ENCODE peak calls at places on chromosomes 7 and 10, in six cellular contexts. C is GM23338, F is transverse colon, J is stomach, R is prostate gland, A is K562. W is an unnamed sample. For H3K4me1, the result is how much of the 10 kb centered on the place peaks cover.

GRCh38 chr10:114304566-114305421 is 65.7 kb downstream of the VWA2 start:
- DNase-seq in C (peak), R (peak), F (peak), J (peak), A (peak), W (peak)

GRCh38 chr7:47266131-47266706 is 315.7 kb downstream of the TNS3 start:
- DNase-seq in A (peak), R (peak), F (peak), J (peak), C (peak), W (peak)

GRCh38 chr7:13291010-13291409 is 603.6 kb downstream of the ARL4A start:
- DNase-seq in R (no peak), C (no peak), J (no peak), A (no peak), F (no peak), W (no peak)

GRCh38 chr7:106059556-106059955 is 52.6 kb downstream of the SYPL1 start:
- DNase-seq in C (no peak), A (no peak), R (no peak), F (no peak), J (peak), W (no peak)

GRCh38 chr7:42956062-42956461 is 23.9 kb downstream of the MRPL32 start:
- DNase-seq in F (no peak), R (no peak), J (no peak), C (no peak), A (no peak), W (no peak)

GRCh38 chr7:45026984-45027773 is 27.2 kb downstream of the CCM2 start:
- DNase-seq in F (no peak), J (no peak), R (no peak), C (no peak), A (no peak), W (no peak)

GRCh38 chr7:13990319-13990983 is 985 bp upstream of the ETV1 start:
- DNase-seq in C (peak), R (peak), A (no peak), J (peak), F (peak), W (peak)

GRCh38 chr7:94451276-94451675 is 56.6 kb downstream of the COL1A2 start:
- DNase-seq in J (no peak), C (no peak), R (no peak), A (no peak), F (no peak), W (no peak)

GRCh38 chr7:139092090-139092796 is 17.3 kb downstream of the ZC3HAV1 start:
- DNase-seq in F (no peak), C (no peak), A (peak), J (no peak), R (no peak), W (no peak)

GRCh38 chr7:50552139-50552538 is 13.1 kb downstream of the DDC start:
- DNase-seq in R (no peak), F (no peak), C (no peak), J (no peak), A (no peak), W (no peak)

GRCh38 chr10:99775850-99776249 is 6.6 kb upstream of the ABCC2 start:
- DNase-seq in C (no peak), F (no peak), J (no peak), R (no peak), A (no peak), W (no peak)

GRCh38 chr7:82443801-82444219 is 233 bp upstream of the CACNA2D1 start:
- DNase-seq in A (no peak), F (peak), C (peak), J (peak), R (peak), W (peak)

GRCh38 chr10:12843296-12843945 is 158.1 kb downstream of the CCDC3 start:
- DNase-seq in A (no peak), R (no peak), J (no peak), F (no peak), C (no peak), W (no peak)

GRCh38 chr10:12842310-12842709 is 159.2 kb downstream of the CCDC3 start:
- DNase-seq in C (no peak), F (no peak), A (no peak), J (no peak), R (no peak), W (no peak)

GRCh38 chr10:12846718-12847117 is 154.8 kb downstream of the CCDC3 start:
- DNase-seq in J (no peak), F (no peak), R (no peak), A (no peak), C (no peak), W (no peak)

GRCh38 chr10:12847361-12847975 is 154.0 kb downstream of the CCDC3 start:
- DNase-seq in F (no peak), C (peak), R (no peak), A (peak), J (no peak), W (no peak)

DNA sequence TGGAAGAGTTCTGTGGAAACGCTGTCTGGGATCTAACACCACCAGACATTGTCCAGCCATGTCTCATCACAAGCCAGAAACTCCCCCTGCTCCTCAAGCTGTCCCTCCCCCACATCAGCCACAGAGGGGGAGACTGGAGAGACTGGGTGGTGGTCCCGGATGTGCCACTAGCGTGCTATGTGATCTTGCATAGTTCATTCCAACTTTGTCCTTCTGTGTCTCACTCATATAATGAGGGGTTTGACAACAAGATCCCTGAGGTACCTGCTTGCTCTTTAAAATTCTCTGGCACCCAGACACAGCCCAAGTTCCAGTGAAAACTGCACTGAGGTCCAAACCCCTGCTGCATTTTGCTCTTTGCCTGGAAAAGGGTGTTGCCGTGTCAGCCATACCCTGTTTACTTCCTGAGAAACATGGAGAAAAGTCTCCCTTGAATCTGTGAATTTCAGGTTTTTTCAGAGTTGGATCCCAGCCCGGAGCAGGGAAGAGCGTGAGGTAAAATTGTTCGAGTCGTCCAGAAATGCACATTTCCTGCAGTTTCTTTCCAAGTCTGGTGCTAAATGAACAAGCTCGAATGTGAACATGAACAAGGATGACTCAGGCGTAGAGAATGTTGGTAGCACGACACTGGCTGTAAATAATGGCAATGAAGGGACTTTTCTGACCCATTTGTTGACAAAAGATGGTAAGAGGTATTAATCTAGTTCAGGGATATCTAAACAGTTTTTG is 156.6 kb downstream of the CCDC3 start:
- DNase-seq in R (peak), F (no peak), C (no peak), J (no peak), A (no peak), W (no peak)
- TF ChIP-seq POLR2AphosphoS5 in R (peak), F (peak), C (no peak), J (no peak), A (no peak), W (no peak)

GRCh38 chr10:60123172-60123571 is 216.8 kb upstream of the CCDC6 start:
- DNase-seq in F (no peak), A (no peak), J (no peak), C (no peak), R (no peak), W (no peak)

GRCh38 chr10:60125928-60126327 is 219.6 kb upstream of the CCDC6 start:
- DNase-seq in F (no peak), R (no peak), C (no peak), A (no peak), J (no peak), W (no peak)

GRCh38 chr10:60123668-60124067 is 217.3 kb upstream of the CCDC6 start:
- DNase-seq in A (no peak), J (no peak), R (no peak), F (no peak), C (no peak), W (no peak)

GRCh38 chr10:60122190-60122589 is 215.8 kb upstream of the CCDC6 start:
- DNase-seq in C (no peak), J (no peak), F (no peak), R (no peak), A (no peak), W (no peak)

GRCh38 chr10:60124536-60124935 is 218.2 kb upstream of the CCDC6 start:
- DNase-seq in R (no peak), C (no peak), J (no peak), F (no peak), A (no peak), W (no peak)
- H3K4me1 ChIP-seq in R (under half), C (under half), J (under half), F (under half), A (under half), W (under half)

GRCh38 chr10:104120903-104121484 is 977 bp upstream of the SFR1 start:
- DNase-seq in R (peak), F (peak), A (peak), J (peak), C (peak), W (peak)
- TF ChIP-seq POLR2AphosphoS5 in R (peak), F (peak), A (no peak), J (peak), C (no peak), W (peak)

DNA sequence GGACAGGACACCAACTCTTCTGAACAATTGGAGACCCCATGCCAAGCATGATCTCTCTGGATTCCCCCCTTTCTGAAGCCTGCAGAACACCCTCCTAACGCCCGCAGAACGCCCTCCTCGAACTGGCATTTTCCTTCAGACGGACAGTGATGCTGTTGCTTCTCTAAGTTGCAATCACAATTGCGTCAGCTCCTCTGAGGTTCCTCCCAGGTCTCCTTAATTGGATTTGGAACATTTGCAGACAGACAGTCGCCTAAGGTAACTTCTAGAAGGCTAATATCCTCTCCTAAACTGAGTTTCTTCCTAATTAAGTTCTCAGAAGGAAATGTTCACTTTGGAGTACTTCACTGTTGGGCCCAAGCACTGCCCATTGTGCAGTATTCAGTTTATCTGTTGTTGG is 20.5 kb upstream of the SERPINE1 start:
- DNase-seq in F (no peak), J (no peak), C (no peak), A (no peak), R (no peak), W (no peak)
- H3K4me1 ChIP-seq in F (under half), J (under half), C (under half), A (under half), R (under half), W (under half)

DNA sequence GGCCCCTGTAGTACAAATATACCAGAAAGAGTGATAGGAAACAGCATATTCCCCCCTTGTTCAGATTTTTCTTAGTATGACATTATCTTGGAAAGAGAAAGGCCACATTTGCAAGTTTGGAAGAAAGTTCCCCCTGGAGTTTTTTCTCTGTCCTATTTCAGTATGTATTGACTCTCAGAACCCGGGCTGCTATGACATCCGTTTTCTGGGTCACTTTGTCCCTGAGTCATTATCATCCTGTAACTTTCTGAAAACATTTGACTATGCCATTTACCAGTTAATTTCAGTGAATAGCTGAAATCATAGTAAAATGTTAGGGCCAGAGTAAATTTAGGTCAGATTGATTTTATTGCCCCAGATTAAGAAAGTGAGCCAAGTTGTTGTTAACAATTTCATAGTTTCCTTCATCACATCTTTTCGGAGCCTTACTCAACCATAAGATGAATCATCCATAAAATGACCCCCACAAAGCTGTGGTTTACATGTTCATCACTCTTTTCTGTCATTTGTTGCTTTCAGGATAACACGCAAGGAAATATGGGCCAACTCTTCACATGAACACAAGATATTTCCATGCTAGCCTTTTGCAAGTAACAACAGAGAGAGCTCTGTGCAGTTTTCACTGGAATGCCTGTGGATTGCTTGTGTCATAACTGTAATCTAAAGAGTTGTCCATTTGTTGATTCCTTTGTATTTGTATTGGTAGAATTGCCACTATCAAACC is 3.8 kb upstream of the MACC1 start:
- DNase-seq in A (no peak), R (no peak), J (no peak), F (peak), C (no peak), W (no peak)
- TF ChIP-seq POLR2AphosphoS5 in A (no peak), R (no peak), J (no peak), F (no peak), C (no peak), W (no peak)

DNA sequence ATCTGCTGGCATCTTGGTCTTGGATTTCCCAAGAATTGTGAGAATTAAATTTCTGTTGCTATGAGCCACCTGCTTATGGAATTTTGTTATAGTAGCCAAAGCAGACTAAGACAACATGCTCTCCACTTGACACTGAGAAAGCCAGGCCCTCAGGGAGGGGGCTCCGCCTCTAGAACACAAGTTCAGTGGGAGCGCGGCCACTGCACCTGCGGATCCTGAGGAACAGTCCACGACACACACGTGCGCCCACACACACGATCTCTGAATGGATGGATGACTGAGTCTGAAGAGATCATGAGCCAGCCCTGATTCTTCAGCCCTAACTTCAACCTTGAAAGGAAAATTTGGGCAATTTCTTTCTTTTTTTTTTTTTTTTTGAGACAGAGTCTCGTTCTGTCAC is 73.6 kb downstream of the CTBP2 start:
- DNase-seq in C (no peak), A (no peak), F (no peak), J (peak), R (no peak), W (no peak)
- H3K4me1 ChIP-seq in C (under half), A (under half), F (under half), J (under half), R (under half), W (under half)

GRCh38 chr10:44132361-44133289 is 252.3 kb downstream of the CXCL12 start:
- DNase-seq in J (no peak), F (no peak), R (no peak), C (no peak), A (no peak), W (no peak)
- TF ChIP-seq POLR2AphosphoS5 in J (no peak), F (no peak), R (no peak), C (no peak), A (no peak), W (no peak)